ENCODE peak calls at places on chromosomes 5 and 9, in four cellular contexts. One of them, this sample, is unnamed.

GRCh38 chr9:1522219-1522767 is 472.1 kb downstream of the DMRT2 start:
- DNase-seq in fibroblast of lung: no peak
- DNase-seq in brain microvascular endothelial cell: no peak
- DNase-seq in GM06990: no peak
- DNase-seq in this sample: no peak

GRCh38 chr9:2178034-2178734 is 163.0 kb downstream of the SMARCA2 start:
- DNase-seq in fibroblast of lung: no peak
- DNase-seq in brain microvascular endothelial cell: no peak
- DNase-seq in GM06990: no peak
- DNase-seq in this sample: no peak

GRCh38 chr5:170636206-170636605 is 132.4 kb downstream of the KCNIP1 start:
- DNase-seq in fibroblast of lung: no peak
- DNase-seq in brain microvascular endothelial cell: no peak
- DNase-seq in GM06990: no peak
- DNase-seq in this sample: no peak

GRCh38 chr9:34555002-34555348 is 32.2 kb upstream of the ENHO start:
- DNase-seq in fibroblast of lung: no peak
- DNase-seq in brain microvascular endothelial cell: no peak
- DNase-seq in GM06990: no peak
- DNase-seq in this sample: no peak

GRCh38 chr9:126877418-126877817 is 17.0 kb downstream of the ZBTB34 start:
- DNase-seq in fibroblast of lung: no peak
- DNase-seq in brain microvascular endothelial cell: no peak
- DNase-seq in GM06990: no peak
- DNase-seq in this sample: no peak

GRCh38 chr9:135647897-135648296 is 8.6 kb upstream of the GLT6D1 start:
- DNase-seq in fibroblast of lung: no peak
- DNase-seq in brain microvascular endothelial cell: no peak
- DNase-seq in GM06990: no peak
- DNase-seq in this sample: no peak

GRCh38 chr5:170896779-170897178 is 35.0 kb downstream of the RANBP17 start:
- DNase-seq in fibroblast of lung: peak; percentile 20
- DNase-seq in brain microvascular endothelial cell: peak; percentile 46
- DNase-seq in GM06990: no peak
- DNase-seq in this sample: peak; percentile 68

GRCh38 chr5:131008329-131008728 is 156.7 kb downstream of the HINT1 start:
- DNase-seq in fibroblast of lung: no peak
- DNase-seq in brain microvascular endothelial cell: no peak
- DNase-seq in GM06990: no peak
- DNase-seq in this sample: no peak

GRCh38 chr9:127572961-127573727 is 38.9 kb upstream of the STXBP1 start:
- DNase-seq in fibroblast of lung: peak; percentile 93
- DNase-seq in brain microvascular endothelial cell: peak; percentile 51
- DNase-seq in GM06990: no peak
- DNase-seq in this sample: peak; percentile 89

GRCh38 chr9:73001860-73002259 is 49.0 kb upstream of the ALDH1A1 start:
- DNase-seq in fibroblast of lung: no peak
- DNase-seq in brain microvascular endothelial cell: no peak
- DNase-seq in GM06990: no peak
- DNase-seq in this sample: no peak

GRCh38 chr9:113775714-113776113 is 100.4 kb upstream of the ZNF618 start:
- DNase-seq in fibroblast of lung: peak; percentile 25
- DNase-seq in brain microvascular endothelial cell: no peak
- DNase-seq in GM06990: no peak
- DNase-seq in this sample: no peak

GRCh38 chr9:95409650-95410426 is 92.3 kb upstream of the FANCC start:
- DNase-seq in fibroblast of lung: peak; percentile 96
- DNase-seq in brain microvascular endothelial cell: peak; percentile 19
- DNase-seq in GM06990: no peak
- DNase-seq in this sample: peak; percentile 88

DNA sequence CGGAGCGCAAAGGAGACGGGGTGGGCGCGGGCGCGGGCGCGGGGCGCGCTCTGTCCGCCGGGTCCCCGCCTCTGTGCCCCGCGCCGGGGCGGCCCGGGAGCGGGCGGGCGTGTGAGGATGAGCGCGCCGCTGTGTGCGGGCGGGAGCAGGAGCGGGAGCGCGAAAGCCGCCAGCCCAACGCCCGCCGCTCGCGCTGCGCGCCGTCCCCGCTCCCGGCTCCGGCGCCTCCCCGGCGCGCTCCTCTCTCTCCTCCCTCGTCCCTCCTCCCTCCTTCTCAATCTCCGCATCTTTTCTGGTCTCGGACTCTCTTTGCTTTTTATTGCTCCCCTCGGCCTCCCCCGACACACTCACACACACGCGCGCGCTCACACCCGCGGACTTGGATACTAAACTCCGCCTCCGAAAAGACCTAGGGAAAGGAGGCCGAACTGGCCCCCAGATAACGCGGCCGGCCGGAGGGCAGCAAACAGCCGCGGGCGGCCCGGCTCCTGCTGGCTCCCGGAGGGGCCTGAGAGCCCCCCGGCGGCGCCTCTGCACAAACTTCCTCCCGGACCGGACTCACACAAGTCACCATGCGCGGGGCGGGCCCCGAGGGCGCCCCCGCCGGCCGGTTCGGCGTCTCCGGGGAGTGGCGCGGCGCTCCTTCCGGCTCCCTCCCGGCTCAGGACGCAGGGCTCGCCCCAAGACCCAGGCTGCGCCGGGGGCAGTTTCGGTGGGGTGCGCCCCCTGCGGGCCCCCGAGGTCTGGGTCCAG is at the start of gene FIBCD1:
- DNase-seq in fibroblast of lung: peak; percentile 44
- DNase-seq in brain microvascular endothelial cell: no peak
- DNase-seq in GM06990: peak; percentile 72
- DNase-seq in this sample: no peak
- TF ChIP-seq CTCF in fibroblast of lung: peak; percentile 7
- TF ChIP-seq CTCF in brain microvascular endothelial cell: no peak
- TF ChIP-seq CTCF in GM06990: peak; percentile 14
- TF ChIP-seq CTCF in this sample: no peak

GRCh38 chr5:2006193-2006970 is 123.7 kb upstream of the IRX4 start:
- DNase-seq in fibroblast of lung: no peak
- DNase-seq in brain microvascular endothelial cell: no peak
- DNase-seq in GM06990: no peak
- DNase-seq in this sample: no peak

GRCh38 chr5:2003206-2003605 is 120.5 kb upstream of the IRX4 start:
- DNase-seq in fibroblast of lung: no peak
- DNase-seq in brain microvascular endothelial cell: no peak
- DNase-seq in GM06990: no peak
- DNase-seq in this sample: no peak

GRCh38 chr5:2001300-2001699 is 118.6 kb upstream of the IRX4 start:
- DNase-seq in fibroblast of lung: no peak
- DNase-seq in brain microvascular endothelial cell: no peak
- DNase-seq in GM06990: no peak
- DNase-seq in this sample: no peak

GRCh38 chr5:2005101-2006041 is 122.6 kb upstream of the IRX4 start:
- DNase-seq in fibroblast of lung: no peak
- DNase-seq in brain microvascular endothelial cell: no peak
- DNase-seq in GM06990: no peak
- DNase-seq in this sample: no peak

DNA sequence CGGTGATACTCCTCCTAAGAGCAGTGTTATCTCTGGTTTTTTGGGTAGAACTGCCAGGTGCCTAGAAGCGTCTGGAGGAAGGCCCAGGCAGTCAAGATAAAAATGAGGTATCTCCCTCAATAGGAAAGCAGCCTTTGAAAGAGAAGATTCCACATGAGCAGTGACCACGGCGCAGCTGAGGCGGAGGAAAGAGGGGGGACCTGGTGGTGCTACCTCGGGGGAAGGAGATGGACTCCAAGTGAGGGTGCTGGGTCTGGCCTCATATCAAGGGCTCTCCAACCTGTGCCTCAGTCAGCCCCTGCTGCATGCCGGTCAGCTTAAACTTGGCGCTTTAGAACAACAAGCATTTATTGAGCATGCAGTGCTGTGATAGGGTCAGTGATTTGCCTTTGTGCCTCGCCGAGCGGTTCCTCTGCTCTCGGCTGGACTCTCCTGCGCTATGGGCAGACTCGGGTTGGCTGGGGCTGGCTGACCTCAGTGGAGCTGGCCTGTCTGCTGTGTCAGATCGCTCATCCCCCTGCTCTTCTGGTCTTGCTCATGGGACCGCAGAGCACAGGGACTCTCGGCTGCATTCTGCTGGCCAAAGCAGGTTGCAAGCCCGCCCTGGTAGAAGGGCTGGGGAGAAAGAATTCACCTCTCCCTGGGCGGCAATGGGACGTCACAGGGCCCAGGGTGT is 121.1 kb upstream of the IRX4 start:
- DNase-seq in fibroblast of lung: no peak
- DNase-seq in brain microvascular endothelial cell: no peak
- DNase-seq in GM06990: no peak
- DNase-seq in this sample: no peak
- H3K4me3 ChIP-seq in fibroblast of lung: no peak overlapping the region
- H3K4me3 ChIP-seq in brain microvascular endothelial cell: no peak overlapping the region
- H3K4me3 ChIP-seq in GM06990: no peak overlapping the region
- H3K4me3 ChIP-seq in this sample: no peak overlapping the region

GRCh38 chr5:52786937-52787599 is 648 bp upstream of the ITGA1 start:
- DNase-seq in fibroblast of lung: no peak
- DNase-seq in brain microvascular endothelial cell: no peak
- DNase-seq in GM06990: no peak
- DNase-seq in this sample: no peak
- TF ChIP-seq CTCF in fibroblast of lung: peak; percentile 38
- TF ChIP-seq CTCF in brain microvascular endothelial cell: peak; percentile 38
- TF ChIP-seq CTCF in GM06990: peak; percentile 58
- TF ChIP-seq CTCF in this sample: peak; percentile 29

GRCh38 chr9:129962889-129963703 is 79.9 kb downstream of the FNBP1 start:
- DNase-seq in fibroblast of lung: peak; percentile 65
- DNase-seq in brain microvascular endothelial cell: peak; percentile 59
- DNase-seq in GM06990: peak; percentile 49
- DNase-seq in this sample: peak; percentile 72
- H3K4me3 ChIP-seq in fibroblast of lung: peak overlapping the region; percentile 60
- H3K4me3 ChIP-seq in brain microvascular endothelial cell: peak overlapping the region; percentile 55
- H3K4me3 ChIP-seq in GM06990: peak overlapping the region; percentile 44
- H3K4me3 ChIP-seq in this sample: peak overlapping the region; percentile 63

GRCh38 chr5:53034832-53035231 is 45.7 kb downstream of the ITGA2 start:
- DNase-seq in fibroblast of lung: no peak
- DNase-seq in brain microvascular endothelial cell: no peak
- DNase-seq in GM06990: no peak
- DNase-seq in this sample: no peak

GRCh38 chr5:53038196-53038847 is 49.2 kb downstream of the ITGA2 start:
- DNase-seq in fibroblast of lung: no peak
- DNase-seq in brain microvascular endothelial cell: peak; percentile 29
- DNase-seq in GM06990: no peak
- DNase-seq in this sample: no peak

GRCh38 chr5:53037141-53037859 is 48.1 kb downstream of the ITGA2 start:
- DNase-seq in fibroblast of lung: peak; percentile 91
- DNase-seq in brain microvascular endothelial cell: no peak
- DNase-seq in GM06990: no peak
- DNase-seq in this sample: peak; percentile 83

GRCh38 chr5:53032188-53032587 is 43.0 kb downstream of the ITGA2 start:
- DNase-seq in fibroblast of lung: no peak
- DNase-seq in brain microvascular endothelial cell: no peak
- DNase-seq in GM06990: no peak
- DNase-seq in this sample: no peak

DNA sequence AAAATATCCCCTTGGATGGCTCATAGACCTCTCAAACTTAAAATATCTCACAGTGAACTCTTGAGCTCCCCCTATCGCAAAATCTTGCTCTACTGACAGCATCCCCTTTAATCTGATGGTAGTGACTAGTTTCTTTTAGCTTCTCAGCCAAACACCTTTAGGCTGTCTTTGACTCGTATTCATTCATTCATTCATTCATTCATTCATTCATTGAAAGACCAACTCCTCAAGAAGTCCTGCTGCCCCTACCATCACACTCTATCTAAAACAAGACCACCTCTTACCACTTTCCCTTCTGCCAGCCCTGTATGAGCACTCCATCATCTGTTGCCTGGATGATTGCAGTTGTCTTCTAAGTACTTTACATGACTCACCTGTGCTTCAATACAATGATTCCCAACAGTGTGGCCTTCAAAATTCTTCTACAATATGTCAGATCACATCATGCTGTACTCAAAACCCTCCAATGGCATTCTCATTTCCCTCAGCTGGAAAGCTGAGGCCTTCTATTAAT is 46.8 kb downstream of the ITGA2 start:
- DNase-seq in fibroblast of lung: peak; percentile 39
- DNase-seq in brain microvascular endothelial cell: peak; percentile 26
- DNase-seq in GM06990: no peak
- DNase-seq in this sample: peak; percentile 35
- TF ChIP-seq CTCF in fibroblast of lung: peak; percentile 46
- TF ChIP-seq CTCF in brain microvascular endothelial cell: peak; percentile 54
- TF ChIP-seq CTCF in GM06990: peak; percentile 71
- TF ChIP-seq CTCF in this sample: peak; percentile 31

DNA sequence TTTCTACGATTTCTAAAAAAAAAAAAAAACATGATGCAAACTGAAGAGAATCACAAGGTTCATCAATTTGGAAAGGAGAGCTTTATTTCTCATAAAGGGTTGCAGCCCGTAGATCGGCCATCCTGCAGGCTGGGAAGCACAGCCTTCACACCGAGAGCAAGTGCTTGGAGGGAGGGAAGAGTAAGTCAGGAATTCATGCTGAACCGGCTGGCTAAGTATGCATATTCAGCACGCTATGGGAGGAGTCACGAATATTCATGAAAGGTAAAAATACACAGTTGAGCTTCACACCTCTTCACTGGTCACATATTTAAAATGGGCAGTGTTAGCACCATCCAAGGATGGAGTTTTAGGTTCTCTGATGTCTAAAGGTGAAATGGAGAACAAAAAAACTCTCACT is 52.6 kb upstream of the SEMA4D start:
- DNase-seq in fibroblast of lung: no peak
- DNase-seq in brain microvascular endothelial cell: no peak
- DNase-seq in GM06990: no peak
- DNase-seq in this sample: no peak
- H3K4me3 ChIP-seq in fibroblast of lung: no peak overlapping the region
- H3K4me3 ChIP-seq in brain microvascular endothelial cell: no peak overlapping the region
- H3K4me3 ChIP-seq in GM06990: no peak overlapping the region
- H3K4me3 ChIP-seq in this sample: no peak overlapping the region

GRCh38 chr9:78238061-78239038 is 2.5 kb downstream of the CEP78 start:
- DNase-seq in fibroblast of lung: no peak
- DNase-seq in brain microvascular endothelial cell: no peak
- DNase-seq in GM06990: no peak
- DNase-seq in this sample: no peak

GRCh38 chr9:78242041-78242440 is 6.2 kb downstream of the CEP78 start:
- DNase-seq in fibroblast of lung: peak; percentile 11
- DNase-seq in brain microvascular endothelial cell: no peak
- DNase-seq in GM06990: no peak
- DNase-seq in this sample: no peak

GRCh38 chr9:78235771-78236510 is at the start of gene CEP78:
- DNase-seq in fibroblast of lung: peak; percentile 91
- DNase-seq in brain microvascular endothelial cell: peak; percentile 90
- DNase-seq in GM06990: peak; percentile 93
- DNase-seq in this sample: peak; percentile 95

GRCh38 chr9:78236511-78236950 is 656 bp downstream of the CEP78 start:
- DNase-seq in fibroblast of lung: peak; percentile 9
- DNase-seq in brain microvascular endothelial cell: peak; percentile 3
- DNase-seq in GM06990: no peak
- DNase-seq in this sample: peak; percentile 7

GRCh38 chr9:78239506-78239905 is 3.6 kb downstream of the CEP78 start:
- DNase-seq in fibroblast of lung: no peak
- DNase-seq in brain microvascular endothelial cell: no peak
- DNase-seq in GM06990: no peak
- DNase-seq in this sample: no peak
- TF ChIP-seq CTCF in fibroblast of lung: peak; percentile 8
- TF ChIP-seq CTCF in brain microvascular endothelial cell: peak; percentile 53
- TF ChIP-seq CTCF in GM06990: no peak
- TF ChIP-seq CTCF in this sample: peak; percentile 29

GRCh38 chr9:128771745-128772519 is at the start of gene ZER1:
- DNase-seq in fibroblast of lung: peak; percentile 88
- DNase-seq in brain microvascular endothelial cell: peak; percentile 81
- DNase-seq in GM06990: peak; percentile 92
- DNase-seq in this sample: peak; percentile 89
- H3K4me3 ChIP-seq in fibroblast of lung: peak within 1 kb of the TSS; percentile 88
- H3K4me3 ChIP-seq in brain microvascular endothelial cell: peak within 1 kb of the TSS; percentile 99
- H3K4me3 ChIP-seq in GM06990: peak within 1 kb of the TSS; percentile 99
- H3K4me3 ChIP-seq in this sample: peak within 1 kb of the TSS; percentile 96

This sample was measured in fibroblast of pulmonary artery.